ENCODE peak calls at places on chromosomes 16 and 17, in eight cellular contexts. W, O, I, Z, F, R, H and P are unnamed samples.

GRCh38 chr16:56252835-56253234 is 61.5 kb downstream of the GNAO1 start:
- DNase-seq in W (no peak), O (no peak), I (no peak), Z (no peak), F (no peak), R (no peak), H (no peak), P (no peak)

GRCh38 chr17:77681820-77682219 is 276.7 kb upstream of the TNRC6C start:
- DNase-seq in W (no peak), O (no peak), I (no peak), Z (no peak), F (no peak), R (no peak), H (no peak), P (no peak)

GRCh38 chr16:28063047-28063521 is 430 bp downstream of the GSG1L start:
- DNase-seq in W (no peak), O (no peak), I (no peak), Z (no peak), F (no peak), R (no peak), H (peak; percentile 15), P (no peak)

GRCh38 chr17:80345321-80345720 is 69.6 kb upstream of the ENDOV start:
- DNase-seq in W (no peak), O (no peak), I (no peak), Z (no peak), F (no peak), R (no peak), H (no peak), P (no peak)

GRCh38 chr17:36862116-36862920 is 75.0 kb upstream of the LHX1 start:
- DNase-seq in W (no peak), O (no peak), I (no peak), Z (no peak), F (no peak), R (no peak), H (no peak), P (no peak)

GRCh38 chr16:12719972-12720371 is 83.7 kb downstream of the CPPED1 start:
- DNase-seq in W (no peak), O (no peak), I (no peak), Z (no peak), F (no peak), R (no peak), H (no peak), P (no peak)

GRCh38 chr16:81778861-81779539 is at the start of gene PLCG2:
- DNase-seq in W (peak; percentile 67), O (peak; percentile 67), I (no peak), Z (peak; percentile 69), F (peak; percentile 67), R (peak; percentile 21), H (peak; percentile 84), P (no peak)

GRCh38 chr17:68239967-68240366 is 7.9 kb upstream of the AMZ2 start:
- DNase-seq in W (no peak), O (no peak), I (no peak), Z (no peak), F (no peak), R (no peak), H (no peak), P (no peak)

GRCh38 chr16:87297918-87298631 is 19.1 kb downstream of the C16orf95 start:
- DNase-seq in W (peak; percentile 32), O (peak; percentile 68), I (no peak), Z (peak; percentile 71), F (peak; percentile 60), R (no peak), H (peak; percentile 26), P (no peak)

GRCh38 chr17:65723356-65723928 is 162.0 kb upstream of the AXIN2 start:
- DNase-seq in W (no peak), O (no peak), I (no peak), Z (no peak), F (no peak), R (no peak), H (no peak), P (peak; percentile 28)

GRCh38 chr16:56970934-56971767 is 9.4 kb downstream of the CETP start:
- DNase-seq in W (no peak), O (no peak), I (no peak), Z (no peak), F (no peak), R (no peak), H (no peak), P (no peak)

GRCh38 chr17:42779942-42780815 is at the start of gene WNK4:
- DNase-seq in W (no peak), O (no peak), I (no peak), Z (peak; percentile 67), F (peak; percentile 83), R (no peak), H (peak; percentile 36), P (no peak)

GRCh38 chr17:42340691-42341127 is 47.5 kb downstream of the STAT3 start:
- DNase-seq in W (no peak), O (no peak), I (no peak), Z (no peak), F (no peak), R (no peak), H (peak; percentile 60), P (no peak)

GRCh38 chr16:84753412-84754325 is 53.9 kb downstream of the USP10 start:
- DNase-seq in W (no peak), O (no peak), I (no peak), Z (no peak), F (no peak), R (no peak), H (no peak), P (no peak)

GRCh38 chr17:67999291-67999911 is 3.1 kb upstream of the C17orf58 start:
- DNase-seq in W (no peak), O (no peak), I (no peak), Z (peak; percentile 46), F (no peak), R (no peak), H (no peak), P (no peak)

GRCh38 chr17:74277935-74278334 is 3.9 kb downstream of the DNAI2 start:
- DNase-seq in W (no peak), O (no peak), I (no peak), Z (no peak), F (no peak), R (no peak), H (no peak), P (no peak)

GRCh38 chr17:38416840-38417209 is 11.4 kb upstream of the ARHGAP23 start:
- DNase-seq in W (no peak), O (no peak), I (no peak), Z (no peak), F (no peak), R (no peak), H (no peak), P (no peak)

GRCh38 chr16:4285167-4285566 is 12.3 kb upstream of the TFAP4 start:
- DNase-seq in W (no peak), O (no peak), I (no peak), Z (no peak), F (no peak), R (no peak), H (no peak), P (no peak)

GRCh38 chr17:58303981-58304734 is 23.4 kb upstream of the MPO start:
- DNase-seq in W (peak; percentile 52), O (peak; percentile 93), I (no peak), Z (peak; percentile 86), F (peak; percentile 89), R (no peak), H (peak; percentile 65), P (peak; percentile 35)

GRCh38 chr17:82097187-82097918 is 683 bp downstream of the FASN start:
- DNase-seq in W (peak; percentile 48), O (peak; percentile 63), I (no peak), Z (peak; percentile 58), F (peak; percentile 37), R (peak; percentile 49), H (peak; percentile 44), P (no peak)

GRCh38 chr17:80265205-80266068 is 4.8 kb downstream of the RNF213 start:
- DNase-seq in W (no peak), O (no peak), I (no peak), Z (no peak), F (no peak), R (no peak), H (peak; percentile 82), P (no peak)

GRCh38 chr17:78872486-78872885 is 30.5 kb downstream of the CEP295NL start:
- DNase-seq in W (no peak), O (no peak), I (no peak), Z (no peak), F (no peak), R (no peak), H (no peak), P (peak; percentile 62)

GRCh38 chr16:1297413-1297773 is 12.0 kb upstream of the UBE2I start:
- DNase-seq in W (no peak), O (no peak), I (no peak), Z (no peak), F (no peak), R (no peak), H (no peak), P (no peak)

GRCh38 chr16:3983081-3983520 is 102.6 kb upstream of the CREBBP start:
- DNase-seq in W (peak; percentile 82), O (peak; percentile 93), I (no peak), Z (peak; percentile 94), F (peak; percentile 87), R (peak; percentile 78), H (peak; percentile 52), P (no peak)

GRCh38 chr16:81901483-81901882 is 109.8 kb downstream of the SDR42E1 start:
- DNase-seq in W (no peak), O (no peak), I (no peak), Z (no peak), F (peak; percentile 38), R (no peak), H (no peak), P (no peak)

GRCh38 chr16:55377840-55378239 is 53.8 kb downstream of the IRX6 start:
- DNase-seq in W (no peak), O (no peak), I (no peak), Z (no peak), F (no peak), R (no peak), H (no peak), P (no peak)

GRCh38 chr17:49318438-49318965 is 43.5 kb downstream of the ZNF652 start:
- DNase-seq in W (no peak), O (no peak), I (no peak), Z (no peak), F (no peak), R (no peak), H (no peak), P (no peak)

GRCh38 chr17:49862781-49863331 is 15.0 kb upstream of the TAC4 start:
- DNase-seq in W (no peak), O (no peak), I (no peak), Z (no peak), F (no peak), R (no peak), H (no peak), P (no peak)